ENCODE peak calls at places on chromosomes 12 and 14, in four cellular contexts. One of them, this sample, is unnamed.

GRCh38 chr12:52566847-52567291 is 6.8 kb downstream of the KRT74 start:
- DNase-seq in tibial artery: no peak
- DNase-seq in caudate nucleus: no peak
- DNase-seq in uterus: no peak
- DNase-seq in this sample: no peak

GRCh38 chr14:67562776-67563150 is 29.7 kb downstream of the PLEKHH1 start:
- DNase-seq in tibial artery: no peak
- DNase-seq in caudate nucleus: no peak
- DNase-seq in uterus: no peak
- DNase-seq in this sample: no peak

GRCh38 chr14:101078105-101078891 is 174.8 kb upstream of the RTL1 start:
- DNase-seq in tibial artery: no peak
- DNase-seq in caudate nucleus: no peak
- DNase-seq in uterus: no peak
- DNase-seq in this sample: no peak

GRCh38 chr14:66359500-66359899 is 126.7 kb upstream of the CCDC196 start:
- DNase-seq in tibial artery: no peak
- DNase-seq in caudate nucleus: no peak
- DNase-seq in uterus: peak; percentile 16
- DNase-seq in this sample: no peak

GRCh38 chr14:55749201-55749812 is 169.3 kb downstream of the KTN1 start:
- DNase-seq in tibial artery: no peak
- DNase-seq in caudate nucleus: no peak
- DNase-seq in uterus: no peak
- DNase-seq in this sample: no peak

GRCh38 chr12:104063712-104064030 is 660 bp upstream of the HCFC2 start:
- DNase-seq in tibial artery: no peak
- DNase-seq in caudate nucleus: no peak
- DNase-seq in uterus: no peak
- DNase-seq in this sample: no peak

GRCh38 chr12:94771741-94772140 is 121.4 kb upstream of the TMCC3 start:
- DNase-seq in tibial artery: no peak
- DNase-seq in caudate nucleus: no peak
- DNase-seq in uterus: no peak
- DNase-seq in this sample: no peak

GRCh38 chr12:29782285-29782820 is 1.4 kb downstream of the TMTC1 start:
- DNase-seq in tibial artery: no peak
- DNase-seq in caudate nucleus: no peak
- DNase-seq in uterus: peak; percentile 34
- DNase-seq in this sample: peak; percentile 1

GRCh38 chr14:64955297-64955696 is 12.8 kb upstream of the GPX2 start:
- DNase-seq in tibial artery: peak; percentile 60
- DNase-seq in caudate nucleus: no peak
- DNase-seq in uterus: no peak
- DNase-seq in this sample: no peak

GRCh38 chr12:13211191-13211858 is 14.8 kb downstream of the EMP1 start:
- DNase-seq in tibial artery: no peak
- DNase-seq in caudate nucleus: no peak
- DNase-seq in uterus: no peak
- DNase-seq in this sample: no peak

GRCh38 chr14:82642425-82642824 is 1108.8 kb upstream of the SEL1L start:
- DNase-seq in tibial artery: no peak
- DNase-seq in caudate nucleus: peak; percentile 1
- DNase-seq in uterus: no peak
- DNase-seq in this sample: no peak

GRCh38 chr12:93376436-93377251 is 1.1 kb upstream of the NUDT4 start:
- DNase-seq in tibial artery: no peak
- DNase-seq in caudate nucleus: peak; percentile 55
- DNase-seq in uterus: peak; percentile 26
- DNase-seq in this sample: peak; percentile 44

GRCh38 chr12:79634957-79635471 is 55.8 kb downstream of the PAWR start:
- DNase-seq in tibial artery: no peak
- DNase-seq in caudate nucleus: no peak
- DNase-seq in uterus: no peak
- DNase-seq in this sample: no peak

GRCh38 chr14:30235485-30235884 is 307.8 kb upstream of the PRKD1 start:
- DNase-seq in tibial artery: no peak
- DNase-seq in caudate nucleus: no peak
- DNase-seq in uterus: no peak
- DNase-seq in this sample: no peak

GRCh38 chr12:100348657-100349454 is 8.0 kb upstream of the SLC17A8 start:
- DNase-seq in tibial artery: no peak
- DNase-seq in caudate nucleus: no peak
- DNase-seq in uterus: no peak
- DNase-seq in this sample: no peak

GRCh38 chr14:75277796-75278421 is 719 bp upstream of the FOS start:
- DNase-seq in tibial artery: no peak
- DNase-seq in caudate nucleus: no peak
- DNase-seq in uterus: no peak
- DNase-seq in this sample: no peak

GRCh38 chr14:101471723-101472517 is 89.4 kb upstream of the DIO3 start:
- DNase-seq in tibial artery: peak; percentile 51
- DNase-seq in caudate nucleus: no peak
- DNase-seq in uterus: peak; percentile 6
- DNase-seq in this sample: no peak

GRCh38 chr12:67890726-67891125 is 98.5 kb upstream of the IFNG-AS1 start:
- DNase-seq in tibial artery: no peak
- DNase-seq in caudate nucleus: no peak
- DNase-seq in uterus: no peak
- DNase-seq in this sample: no peak

GRCh38 chr12:25382311-25383106 is 131.8 kb upstream of the KRAS start:
- DNase-seq in tibial artery: no peak
- DNase-seq in caudate nucleus: no peak
- DNase-seq in uterus: no peak
- DNase-seq in this sample: no peak

DNA sequence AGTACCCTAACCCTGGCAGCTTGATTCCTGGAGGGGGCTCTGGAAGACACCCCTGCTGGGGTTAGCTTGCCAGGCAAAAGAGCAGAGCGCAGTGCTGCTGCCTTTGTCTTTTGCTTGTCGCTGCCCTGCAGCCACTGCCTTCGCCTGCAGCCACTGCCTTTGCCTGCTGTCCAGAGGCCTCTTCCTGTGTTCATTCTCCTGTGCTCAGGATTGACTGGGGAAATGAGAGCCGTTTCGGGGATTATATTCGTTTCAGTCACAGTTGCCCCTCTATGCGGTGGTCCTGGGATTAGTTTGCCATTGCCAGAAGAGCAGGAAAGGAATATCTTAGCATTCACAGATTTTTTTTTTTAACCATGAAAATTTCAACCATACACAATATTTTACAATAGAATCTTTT is 34.3 kb downstream of the ZNF664 start:
- DNase-seq in tibial artery: no peak
- DNase-seq in caudate nucleus: no peak
- DNase-seq in uterus: no peak
- DNase-seq in this sample: no peak
- H3K27ac ChIP-seq in tibial artery: no peak overlapping the region
- H3K27ac ChIP-seq in caudate nucleus: no peak overlapping the region
- H3K27ac ChIP-seq in uterus: no peak overlapping the region
- H3K27ac ChIP-seq in this sample: no peak overlapping the region

GRCh38 chr12:120925740-120926563 is 21.8 kb upstream of the SPPL3 start:
- DNase-seq in tibial artery: no peak
- DNase-seq in caudate nucleus: no peak
- DNase-seq in uterus: no peak
- DNase-seq in this sample: no peak
- H3K27ac ChIP-seq in tibial artery: no peak overlapping the region
- H3K27ac ChIP-seq in caudate nucleus: no peak overlapping the region
- H3K27ac ChIP-seq in uterus: no peak overlapping the region
- H3K27ac ChIP-seq in this sample: no peak overlapping the region

GRCh38 chr14:99252940-99253868 is 18.8 kb downstream of the BCL11B start:
- DNase-seq in tibial artery: peak; percentile 48
- DNase-seq in caudate nucleus: no peak
- DNase-seq in uterus: no peak
- DNase-seq in this sample: no peak

GRCh38 chr14:99253890-99254289 is 18.1 kb downstream of the BCL11B start:
- DNase-seq in tibial artery: peak; percentile 40
- DNase-seq in caudate nucleus: no peak
- DNase-seq in uterus: no peak
- DNase-seq in this sample: no peak

GRCh38 chr14:99250636-99251208 is 21.3 kb downstream of the BCL11B start:
- DNase-seq in tibial artery: no peak
- DNase-seq in caudate nucleus: no peak
- DNase-seq in uterus: no peak
- DNase-seq in this sample: no peak

GRCh38 chr14:99251721-99252120 is 20.3 kb downstream of the BCL11B start:
- DNase-seq in tibial artery: no peak
- DNase-seq in caudate nucleus: no peak
- DNase-seq in uterus: no peak
- DNase-seq in this sample: no peak

DNA sequence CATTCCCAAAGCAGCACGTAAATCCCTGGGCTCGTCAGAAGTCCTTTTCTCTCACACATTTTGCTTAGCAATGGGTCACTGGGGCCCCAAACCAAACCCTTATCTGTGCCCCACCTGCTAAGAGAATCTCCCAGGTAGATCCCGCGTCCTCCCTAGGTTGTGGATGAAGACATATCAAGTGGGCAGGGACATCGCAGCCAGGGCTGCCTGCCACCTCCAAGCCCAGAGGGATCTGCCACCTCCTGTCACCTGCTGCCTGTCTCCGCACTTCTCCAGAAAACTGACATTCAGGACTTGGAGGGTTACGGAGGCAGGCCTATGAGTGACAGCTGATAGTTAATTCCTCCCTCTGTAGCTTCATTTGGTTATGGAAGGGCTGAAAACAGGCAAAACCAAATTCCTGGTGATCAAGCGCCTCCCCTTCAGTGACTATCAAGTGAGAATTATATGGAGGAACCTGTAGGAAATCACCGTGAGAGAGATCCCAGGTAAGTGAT is 19.5 kb downstream of the BCL11B start:
- DNase-seq in tibial artery: no peak
- DNase-seq in caudate nucleus: no peak
- DNase-seq in uterus: no peak
- DNase-seq in this sample: no peak
- H3K27ac ChIP-seq in tibial artery: no peak overlapping the region
- H3K27ac ChIP-seq in caudate nucleus: peak overlapping the region; percentile 62
- H3K27ac ChIP-seq in uterus: no peak overlapping the region
- H3K27ac ChIP-seq in this sample: no peak overlapping the region

GRCh38 chr12:57091633-57092528 is 3.0 kb downstream of the NAB2 start:
- DNase-seq in tibial artery: no peak
- DNase-seq in caudate nucleus: no peak
- DNase-seq in uterus: no peak
- DNase-seq in this sample: no peak
- H3K27ac ChIP-seq in tibial artery: peak overlapping the region; percentile 91
- H3K27ac ChIP-seq in caudate nucleus: peak overlapping the region; percentile 70
- H3K27ac ChIP-seq in uterus: peak overlapping the region; percentile 99
- H3K27ac ChIP-seq in this sample: peak overlapping the region; percentile 74

DNA sequence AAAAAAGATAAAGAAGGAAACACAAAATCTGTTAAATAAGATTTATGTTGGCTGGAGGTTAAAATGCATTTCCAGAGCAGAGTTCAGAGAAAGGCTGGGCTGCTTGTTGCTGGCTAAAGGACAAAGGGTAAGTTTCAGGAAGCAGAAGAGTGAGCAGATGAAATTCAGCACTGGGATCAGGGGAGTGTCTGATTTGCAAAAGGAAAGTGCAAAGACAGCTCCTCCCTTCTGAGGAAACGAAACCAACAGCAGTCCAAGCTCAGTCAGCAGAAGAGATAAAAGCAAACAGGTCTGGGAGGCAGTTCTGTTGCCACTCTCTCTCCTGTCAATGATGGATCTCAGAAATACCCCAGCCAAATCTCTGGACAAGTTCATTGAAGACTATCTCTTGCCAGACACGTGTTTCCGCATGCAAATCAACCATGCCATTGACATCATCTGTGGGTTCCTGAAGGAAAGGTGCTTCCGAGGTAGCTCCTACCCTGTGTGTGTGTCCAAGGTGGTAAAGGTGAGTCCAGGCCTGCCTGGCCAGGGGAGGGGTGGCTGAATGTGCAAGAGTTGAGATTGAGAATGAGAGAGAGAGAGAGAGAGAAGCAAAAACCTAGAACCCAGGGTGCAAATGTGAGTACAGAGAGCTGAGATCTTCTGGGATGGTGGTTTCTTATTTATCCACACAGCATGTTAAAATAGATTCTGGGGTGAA is at the start of gene OAS1:
- DNase-seq in tibial artery: no peak
- DNase-seq in caudate nucleus: no peak
- DNase-seq in uterus: peak; percentile 28
- DNase-seq in this sample: no peak
- H3K27ac ChIP-seq in tibial artery: no peak within 1 kb of the TSS
- H3K27ac ChIP-seq in caudate nucleus: no peak within 1 kb of the TSS
- H3K27ac ChIP-seq in uterus: peak within 1 kb of the TSS; percentile 76
- H3K27ac ChIP-seq in this sample: no peak within 1 kb of the TSS

GRCh38 chr14:105496831-105497591 is 6.0 kb downstream of the TEDC1 start:
- DNase-seq in tibial artery: peak; percentile 62
- DNase-seq in caudate nucleus: no peak
- DNase-seq in uterus: no peak
- DNase-seq in this sample: no peak
- H3K27ac ChIP-seq in tibial artery: no peak overlapping the region
- H3K27ac ChIP-seq in caudate nucleus: no peak overlapping the region
- H3K27ac ChIP-seq in uterus: no peak overlapping the region
- H3K27ac ChIP-seq in this sample: peak overlapping the region; percentile 99

GRCh38 chr14:99234982-99235491 is 37.0 kb downstream of the BCL11B start:
- DNase-seq in tibial artery: no peak
- DNase-seq in caudate nucleus: peak; percentile 54
- DNase-seq in uterus: no peak
- DNase-seq in this sample: no peak

GRCh38 chr14:99232406-99233214 is 39.4 kb downstream of the BCL11B start:
- DNase-seq in tibial artery: no peak
- DNase-seq in caudate nucleus: no peak
- DNase-seq in uterus: no peak
- DNase-seq in this sample: no peak

GRCh38 chr14:99231850-99232401 is 40.1 kb downstream of the BCL11B start:
- DNase-seq in tibial artery: no peak
- DNase-seq in caudate nucleus: no peak
- DNase-seq in uterus: no peak
- DNase-seq in this sample: no peak

GRCh38 chr14:99234366-99234765 is 37.6 kb downstream of the BCL11B start:
- DNase-seq in tibial artery: no peak
- DNase-seq in caudate nucleus: no peak
- DNase-seq in uterus: no peak
- DNase-seq in this sample: no peak

DNA sequence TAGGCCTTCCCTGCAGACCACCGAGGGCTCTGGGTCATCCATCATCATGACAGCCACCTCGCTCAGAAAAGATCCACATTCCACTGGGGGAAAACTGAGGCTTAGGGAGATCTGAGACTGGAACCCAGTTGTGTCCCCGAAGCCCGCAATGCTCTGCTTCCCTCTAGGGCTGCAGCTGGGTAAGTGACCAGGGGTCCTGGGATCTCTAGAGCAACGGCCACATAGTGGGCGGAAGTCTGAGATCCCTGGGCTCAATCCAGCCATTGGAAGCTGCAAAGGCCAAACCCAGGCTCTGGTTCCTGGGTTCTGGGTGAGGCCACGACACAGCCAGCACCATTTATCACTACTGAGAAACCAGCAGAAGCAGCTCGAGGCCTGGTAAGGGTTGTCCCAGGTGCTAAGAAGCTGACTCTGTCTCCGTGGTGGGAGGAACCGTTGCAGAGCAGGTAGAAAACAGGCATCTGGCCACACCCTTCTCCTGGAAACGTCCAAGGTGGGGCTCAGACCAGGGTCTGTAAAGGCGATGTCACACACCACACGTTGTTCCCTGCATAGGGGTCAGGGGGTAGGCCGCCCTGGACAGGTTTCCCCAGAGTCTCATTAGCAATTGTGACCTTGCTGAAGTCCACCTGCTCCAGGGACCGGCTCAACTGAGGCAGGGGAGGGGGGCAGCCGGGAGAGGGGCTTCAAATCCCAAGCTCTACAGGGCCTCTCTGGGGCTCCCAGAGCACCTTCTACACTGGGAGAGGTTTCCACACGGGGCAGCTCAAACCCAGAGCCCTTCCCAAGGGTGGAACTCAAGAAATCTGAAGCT is 38.6 kb downstream of the BCL11B start:
- DNase-seq in tibial artery: no peak
- DNase-seq in caudate nucleus: no peak
- DNase-seq in uterus: no peak
- DNase-seq in this sample: no peak
- H3K27ac ChIP-seq in tibial artery: no peak overlapping the region
- H3K27ac ChIP-seq in caudate nucleus: peak overlapping the region; percentile 46
- H3K27ac ChIP-seq in uterus: no peak overlapping the region
- H3K27ac ChIP-seq in this sample: no peak overlapping the region